ENCODE peak calls at places on chromosomes 4 and X, in ten cellular contexts. R, S, D, F, N, E, V, H, Z and X are unnamed samples.

GRCh38 chr4:19614171-19614570 is 637.5 kb upstream of the SLIT2 start:
- DNase-seq in R (no peak), S (no peak), D (no peak), F (no peak), N (peak; percentile 51), E (no peak), V (no peak), H (no peak), Z (no peak), X (no peak)

GRCh38 chr4:24094726-24095125 is 204.9 kb upstream of the PPARGC1A start:
- DNase-seq in R (no peak), S (no peak), D (no peak), F (no peak), N (no peak), E (no peak), V (no peak), H (no peak), Z (no peak), X (peak; percentile 33)

GRCh38 chr4:7816771-7817170 is 122.9 kb downstream of the AFAP1 start:
- DNase-seq in R (no peak), S (peak; percentile 55), D (no peak), F (no peak), N (no peak), E (no peak), V (no peak), H (no peak), Z (no peak), X (no peak)

GRCh38 chr4:145481164-145481941 is at the start of gene SMAD1:
- DNase-seq in R (peak; percentile 48), S (peak; percentile 93), D (peak; percentile 55), F (peak; percentile 73), N (peak; percentile 82), E (peak; percentile 72), V (no peak), H (no peak), Z (peak; percentile 92), X (peak; percentile 77)

GRCh38 chr4:39068907-39069306 is 6.9 kb downstream of the KLHL5 start:
- DNase-seq in R (no peak), S (no peak), D (no peak), F (no peak), N (no peak), E (no peak), V (no peak), H (no peak), Z (no peak), X (no peak)

GRCh38 chr4:100590308-100590707 is 72.5 kb upstream of the EMCN start:
- DNase-seq in R (no peak), S (no peak), D (no peak), F (no peak), N (peak; percentile 34), E (no peak), V (no peak), H (no peak), Z (no peak), X (no peak)

GRCh38 chr4:99690990-99691389 is 33.4 kb upstream of the C4orf54 start:
- DNase-seq in R (no peak), S (no peak), D (no peak), F (no peak), N (no peak), E (no peak), V (no peak), H (no peak), Z (no peak), X (no peak)

GRCh38 chrX:153564047-153564606 is 34.8 kb downstream of the CCNQ start:
- DNase-seq in R (no peak), S (no peak), D (no peak), F (no peak), N (no peak), E (no peak), V (no peak), H (no peak), Z (no peak), X (peak; percentile 8)

GRCh38 chr4:42750091-42750490 is 93.2 kb upstream of the ATP8A1 start:
- DNase-seq in R (no peak), S (no peak), D (no peak), F (peak; percentile 28), N (peak; percentile 30), E (no peak), V (no peak), H (no peak), Z (peak; percentile 42), X (peak; percentile 0)

GRCh38 chr4:90415116-90415515 is 287.9 kb downstream of the CCSER1 start:
- DNase-seq in R (no peak), S (no peak), D (no peak), F (no peak), N (no peak), E (no peak), V (no peak), H (no peak), Z (no peak), X (no peak)

GRCh38 chr4:81198151-81198550 is 16.9 kb downstream of the PRKG2 start:
- DNase-seq in R (no peak), S (no peak), D (no peak), F (no peak), N (no peak), E (no peak), V (no peak), H (no peak), Z (no peak), X (no peak)

GRCh38 chrX:4844376-4844775 is 1130.9 kb upstream of the PRKX start:
- DNase-seq in R (no peak), S (no peak), D (no peak), F (no peak), N (no peak), E (no peak), V (no peak), H (no peak), Z (no peak), X (no peak)

GRCh38 chr4:6945052-6945409 is 35.4 kb downstream of the TBC1D14 start:
- DNase-seq in R (no peak), S (no peak), D (no peak), F (no peak), N (no peak), E (no peak), V (no peak), H (no peak), Z (no peak), X (no peak)

GRCh38 chr4:155629831-155630425 is 36.7 kb upstream of the GUCY1A1 start:
- DNase-seq in R (peak; percentile 66), S (no peak), D (no peak), F (no peak), N (no peak), E (no peak), V (no peak), H (no peak), Z (no peak), X (no peak)

GRCh38 chrX:94831364-94831763 is 1157.4 kb downstream of the FAM133A start:
- DNase-seq in R (no peak), S (no peak), D (no peak), F (peak; percentile 31), N (peak; percentile 39), E (no peak), V (no peak), H (no peak), Z (no peak), X (peak; percentile 28)
- TF ChIP-seq CTCF in R (peak; percentile 19), S (peak; percentile 28), D (peak; percentile 21), F (peak; percentile 50), N (peak; percentile 56), E (peak; percentile 61), V (no peak), H (no peak), Z (peak; percentile 17), X (peak; percentile 47)

GRCh38 chr4:72899214-72899613 is 170.3 kb downstream of the COX18 start:
- DNase-seq in R (no peak), S (no peak), D (no peak), F (no peak), N (peak; percentile 48), E (no peak), V (no peak), H (no peak), Z (no peak), X (no peak)
- TF ChIP-seq CTCF in R (no peak), S (no peak), D (no peak), F (no peak), N (no peak), E (no peak), V (no peak), H (no peak), Z (no peak), X (no peak)

GRCh38 chrX:74535211-74535621 is 79.2 kb downstream of the RLIM start:
- DNase-seq in R (no peak), S (no peak), D (peak; percentile 40), F (peak; percentile 48), N (peak; percentile 78), E (no peak), V (no peak), H (no peak), Z (peak; percentile 37), X (peak; percentile 68)
- TF ChIP-seq CTCF in R (peak; percentile 52), S (no peak), D (peak; percentile 23), F (peak; percentile 23), N (peak; percentile 57), E (peak; percentile 34), V (no peak), H (no peak), Z (peak; percentile 46), X (peak; percentile 39)

GRCh38 chr4:122293374-122294365 is 85.1 kb upstream of the ADAD1 start:
- DNase-seq in R (no peak), S (no peak), D (no peak), F (no peak), N (peak; percentile 37), E (no peak), V (no peak), H (no peak), Z (peak; percentile 45), X (no peak)
- TF ChIP-seq CTCF in R (no peak), S (no peak), D (no peak), F (no peak), N (no peak), E (no peak), V (no peak), H (no peak), Z (no peak), X (no peak)

GRCh38 chrX:49230500-49231232 is 2.5 kb downstream of the CACNA1F start:
- DNase-seq in R (no peak), S (peak; percentile 94), D (peak; percentile 78), F (peak; percentile 27), N (no peak), E (peak; percentile 69), V (peak; percentile 24), H (peak; percentile 16), Z (no peak), X (peak; percentile 4)
- TF ChIP-seq CTCF in R (no peak), S (peak; percentile 12), D (peak; percentile 29), F (peak; percentile 38), N (no peak), E (peak; percentile 42), V (no peak), H (peak; percentile 23), Z (no peak), X (peak; percentile 8)

DNA sequence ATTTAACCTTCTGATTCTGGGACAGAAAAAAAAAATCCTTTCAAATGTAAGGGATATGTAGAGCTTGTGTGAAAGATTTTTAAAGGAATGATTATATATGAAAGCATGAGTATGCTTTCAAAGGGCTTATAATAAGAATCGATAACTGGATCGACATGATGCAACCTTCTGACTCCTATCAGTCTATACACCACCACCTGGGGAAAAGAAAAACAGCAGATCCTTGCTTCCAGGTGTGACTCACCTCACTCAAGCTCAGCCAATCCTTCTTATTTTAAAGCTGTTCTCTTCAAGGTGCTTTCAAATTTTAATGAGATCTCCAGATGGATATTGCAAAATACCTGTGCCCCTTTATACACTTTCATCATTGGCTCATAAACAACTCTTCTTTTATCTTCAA is 102.1 kb upstream of the EDNRA start:
- DNase-seq in R (no peak), S (no peak), D (no peak), F (no peak), N (no peak), E (no peak), V (no peak), H (no peak), Z (no peak), X (no peak)
- TF ChIP-seq CTCF in R (no peak), S (peak; percentile 15), D (no peak), F (no peak), N (no peak), E (no peak), V (no peak), H (peak; percentile 49), Z (no peak), X (no peak)